ENCODE peak calls at places on chromosome 6, in four cellular contexts. One of them, this sample, is unnamed.

GRCh38 chr6:9520417-9521151 is 894.3 kb downstream of the TFAP2A start:
- DNase-seq in PC-9: no peak
- DNase-seq in transverse colon: no peak
- DNase-seq in psoas muscle: no peak
- DNase-seq in this sample: peak; percentile 66

GRCh38 chr6:8278562-8278961 is 156.8 kb downstream of the SLC35B3 start:
- DNase-seq in transverse colon: no peak
- DNase-seq in psoas muscle: no peak
- DNase-seq in PC-9: no peak
- DNase-seq in this sample: no peak

GRCh38 chr6:56109149-56109548 is 138.2 kb downstream of the COL21A1 start:
- DNase-seq in PC-9: no peak
- DNase-seq in transverse colon: no peak
- DNase-seq in psoas muscle: no peak
- DNase-seq in this sample: no peak

GRCh38 chr6:90701146-90701781 is 114.4 kb upstream of the MAP3K7 start:
- DNase-seq in psoas muscle: no peak
- DNase-seq in PC-9: peak; percentile 6
- DNase-seq in transverse colon: no peak
- DNase-seq in this sample: no peak

GRCh38 chr6:43970913-43971775 is 156.1 kb downstream of the MRPL14 start:
- DNase-seq in PC-9: peak; percentile 52
- DNase-seq in transverse colon: peak; percentile 60
- DNase-seq in psoas muscle: no peak
- DNase-seq in this sample: no peak

GRCh38 chr6:154390034-154390433 is 33.4 kb upstream of the IPCEF1 start:
- DNase-seq in PC-9: no peak
- DNase-seq in transverse colon: no peak
- DNase-seq in psoas muscle: no peak
- DNase-seq in this sample: no peak

GRCh38 chr6:37061157-37061804 is 55.8 kb downstream of the FGD2 start:
- DNase-seq in transverse colon: no peak
- DNase-seq in psoas muscle: peak; percentile 60
- DNase-seq in PC-9: no peak
- DNase-seq in this sample: no peak

GRCh38 chr6:25028346-25028745 is 92.6 kb upstream of the RIPOR2 start:
- DNase-seq in PC-9: no peak
- DNase-seq in psoas muscle: no peak
- DNase-seq in transverse colon: no peak
- DNase-seq in this sample: no peak

GRCh38 chr6:3380344-3381232 is 76.3 kb downstream of the SLC22A23 start:
- DNase-seq in transverse colon: no peak
- DNase-seq in psoas muscle: no peak
- DNase-seq in PC-9: no peak
- DNase-seq in this sample: no peak

GRCh38 chr6:33312361-33313104 is 1.3 kb downstream of the TAPBP start:
- DNase-seq in PC-9: peak; percentile 76
- DNase-seq in psoas muscle: peak; percentile 50
- DNase-seq in transverse colon: peak; percentile 89
- DNase-seq in this sample: peak; percentile 90

GRCh38 chr6:11911535-11911934 is 100.6 kb upstream of the HIVEP1 start:
- DNase-seq in PC-9: no peak
- DNase-seq in psoas muscle: no peak
- DNase-seq in transverse colon: no peak
- DNase-seq in this sample: no peak

GRCh38 chr6:52504778-52505127 is 72.1 kb downstream of the TRAM2 start:
- DNase-seq in transverse colon: no peak
- DNase-seq in PC-9: no peak
- DNase-seq in psoas muscle: no peak
- DNase-seq in this sample: no peak

GRCh38 chr6:89411269-89412070 is 603 bp downstream of the RRAGD start:
- DNase-seq in psoas muscle: peak; percentile 64
- DNase-seq in transverse colon: peak; percentile 33
- DNase-seq in PC-9: peak; percentile 8
- DNase-seq in this sample: no peak

GRCh38 chr6:30990422-30991086 is 7.0 kb downstream of the MUC21 start:
- DNase-seq in psoas muscle: no peak
- DNase-seq in PC-9: no peak
- DNase-seq in transverse colon: no peak
- DNase-seq in this sample: no peak

GRCh38 chr6:22251331-22251730 is 45.5 kb downstream of the PRL start:
- DNase-seq in PC-9: no peak
- DNase-seq in transverse colon: no peak
- DNase-seq in psoas muscle: no peak
- DNase-seq in this sample: peak; percentile 74

GRCh38 chr6:100381111-100381510 is 83.6 kb downstream of the SIM1 start:
- DNase-seq in transverse colon: no peak
- DNase-seq in PC-9: no peak
- DNase-seq in psoas muscle: no peak
- DNase-seq in this sample: no peak

GRCh38 chr6:14086701-14087100 is 30.9 kb upstream of the CD83 start:
- DNase-seq in transverse colon: no peak
- DNase-seq in psoas muscle: no peak
- DNase-seq in PC-9: no peak
- DNase-seq in this sample: no peak

DNA sequence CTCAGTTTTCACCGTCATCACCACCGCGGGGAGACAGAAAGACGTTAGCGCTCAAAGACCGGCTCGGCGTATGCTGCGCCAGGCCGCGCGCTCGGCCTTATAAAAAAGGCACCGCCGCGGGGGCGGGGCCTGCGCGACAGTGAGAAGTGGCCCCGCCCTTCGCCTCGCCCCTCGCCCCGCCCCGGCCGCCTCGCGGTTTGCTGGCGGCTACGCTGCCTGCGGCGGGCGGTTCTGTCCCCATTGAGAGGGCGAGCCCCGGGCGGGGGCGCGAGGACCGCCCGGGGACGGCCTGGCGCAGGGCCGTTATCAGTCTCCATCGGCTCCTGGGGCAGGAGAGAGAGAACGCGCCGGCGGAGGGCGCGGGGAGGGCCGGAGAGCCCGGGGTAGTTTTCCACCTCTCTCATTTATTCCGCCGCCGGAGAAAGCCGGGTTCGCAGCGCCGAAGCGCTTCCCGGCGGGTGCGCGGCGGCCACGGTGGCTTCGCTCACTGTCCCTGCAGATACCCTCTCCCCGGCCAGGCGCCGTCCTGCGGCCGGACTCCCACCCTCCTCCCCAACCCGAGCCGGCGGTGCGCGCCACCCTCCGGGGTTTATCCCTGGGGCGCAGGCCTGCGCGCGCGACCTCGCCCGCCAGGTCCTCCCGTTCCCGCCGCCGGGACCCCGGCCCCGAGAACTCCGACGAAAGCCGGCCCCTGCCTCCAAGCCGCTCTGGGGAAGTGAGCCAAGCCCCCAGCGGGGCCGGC is 122.5 kb upstream of the SLC2A12 start:
- DNase-seq in PC-9: peak; percentile 93
- DNase-seq in psoas muscle: peak; percentile 93
- DNase-seq in transverse colon: peak; percentile 96
- DNase-seq in this sample: peak; percentile 78
- TF ChIP-seq CTCF in PC-9: no peak
- TF ChIP-seq CTCF in psoas muscle: peak; percentile 7
- TF ChIP-seq CTCF in transverse colon: no peak
- TF ChIP-seq CTCF in this sample: no peak

GRCh38 chr6:167294651-167295494 is 3.8 kb downstream of the UNC93A start:
- DNase-seq in transverse colon: no peak
- DNase-seq in psoas muscle: no peak
- DNase-seq in PC-9: no peak
- DNase-seq in this sample: no peak

GRCh38 chr6:167296902-167297301 is 5.8 kb downstream of the UNC93A start:
- DNase-seq in psoas muscle: no peak
- DNase-seq in transverse colon: no peak
- DNase-seq in PC-9: no peak
- DNase-seq in this sample: no peak

GRCh38 chr6:167296293-167296690 is 5.2 kb downstream of the UNC93A start:
- DNase-seq in PC-9: no peak
- DNase-seq in psoas muscle: no peak
- DNase-seq in transverse colon: no peak
- DNase-seq in this sample: no peak

GRCh38 chr6:167294241-167294640 is 3.1 kb downstream of the UNC93A start:
- DNase-seq in transverse colon: no peak
- DNase-seq in psoas muscle: no peak
- DNase-seq in PC-9: no peak
- DNase-seq in this sample: no peak

DNA sequence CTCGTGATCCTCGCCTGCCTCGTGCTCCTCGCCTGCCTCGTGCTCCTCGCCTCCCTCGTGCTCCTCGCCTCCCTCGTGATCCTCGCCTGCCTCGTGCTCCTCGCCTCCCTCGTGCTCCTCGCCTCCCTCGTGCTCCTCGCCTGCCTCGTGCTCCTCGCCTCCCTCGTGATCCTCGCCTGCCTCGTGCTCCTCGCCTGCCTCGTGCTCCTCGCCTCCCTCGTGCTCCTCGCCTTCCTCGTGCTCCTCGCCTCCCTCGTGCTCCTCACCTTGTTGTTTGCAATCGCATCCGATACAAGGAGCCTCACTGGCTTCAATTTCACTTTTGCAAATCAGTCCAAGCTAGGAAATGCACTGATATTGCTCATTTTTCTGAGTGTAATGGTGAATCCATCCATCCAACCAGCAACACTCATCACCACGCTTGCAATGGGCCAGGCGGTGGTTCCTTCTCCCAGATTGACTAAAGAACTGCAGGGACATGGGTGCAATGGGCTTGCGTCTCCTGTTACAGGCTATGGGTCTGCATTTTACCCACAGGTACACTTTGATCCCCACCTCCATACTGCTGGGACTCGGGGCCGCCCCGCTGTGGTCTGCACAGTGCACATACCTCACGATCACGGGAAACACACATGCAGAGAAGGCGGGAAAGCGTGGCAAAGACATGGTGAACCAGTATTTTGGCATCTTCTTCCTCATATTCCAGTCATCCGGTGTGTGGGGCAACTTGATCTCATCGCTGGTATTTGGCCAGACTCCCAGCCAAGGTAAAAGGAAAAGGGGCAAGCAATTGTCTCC is 4.6 kb downstream of the UNC93A start:
- DNase-seq in PC-9: no peak
- DNase-seq in psoas muscle: no peak
- DNase-seq in transverse colon: no peak
- DNase-seq in this sample: no peak
- H3K27ac ChIP-seq in PC-9: no peak overlapping the region
- H3K27ac ChIP-seq in psoas muscle: no peak overlapping the region
- H3K27ac ChIP-seq in transverse colon: no peak overlapping the region
- H3K27ac ChIP-seq in this sample: no peak overlapping the region

GRCh38 chr6:41055149-41055548 is 2.1 kb downstream of the APOBEC2 start:
- DNase-seq in PC-9: no peak
- DNase-seq in transverse colon: no peak
- DNase-seq in psoas muscle: no peak
- DNase-seq in this sample: no peak

GRCh38 chr6:41049955-41050354 is 3.0 kb upstream of the APOBEC2 start:
- DNase-seq in transverse colon: no peak
- DNase-seq in PC-9: no peak
- DNase-seq in psoas muscle: no peak
- DNase-seq in this sample: no peak

GRCh38 chr6:41049548-41049947 is 3.5 kb upstream of the APOBEC2 start:
- DNase-seq in PC-9: peak; percentile 37
- DNase-seq in psoas muscle: no peak
- DNase-seq in transverse colon: no peak
- DNase-seq in this sample: no peak

GRCh38 chr6:41053056-41053455 is at the start of gene APOBEC2:
- DNase-seq in transverse colon: no peak
- DNase-seq in PC-9: no peak
- DNase-seq in psoas muscle: peak; percentile 81
- DNase-seq in this sample: no peak

GRCh38 chr6:41051873-41052272 is 1.1 kb upstream of the APOBEC2 start:
- DNase-seq in psoas muscle: no peak
- DNase-seq in transverse colon: no peak
- DNase-seq in PC-9: no peak
- DNase-seq in this sample: no peak
- TF ChIP-seq CTCF in psoas muscle: no peak
- TF ChIP-seq CTCF in transverse colon: no peak
- TF ChIP-seq CTCF in PC-9: no peak
- TF ChIP-seq CTCF in this sample: no peak

GRCh38 chr6:111971181-111971829 is 82.6 kb upstream of the CCN6 start:
- DNase-seq in transverse colon: no peak
- DNase-seq in PC-9: no peak
- DNase-seq in psoas muscle: no peak
- DNase-seq in this sample: no peak
- H3K27ac ChIP-seq in transverse colon: no peak overlapping the region
- H3K27ac ChIP-seq in PC-9: no peak overlapping the region
- H3K27ac ChIP-seq in psoas muscle: no peak overlapping the region
- H3K27ac ChIP-seq in this sample: no peak overlapping the region

GRCh38 chr6:105468850-105469249 is 66.0 kb upstream of the PREP start:
- DNase-seq in PC-9: no peak
- DNase-seq in transverse colon: no peak
- DNase-seq in psoas muscle: no peak
- DNase-seq in this sample: no peak
- TF ChIP-seq CTCF in PC-9: no peak
- TF ChIP-seq CTCF in transverse colon: no peak
- TF ChIP-seq CTCF in psoas muscle: no peak
- TF ChIP-seq CTCF in this sample: no peak

GRCh38 chr6:80543598-80544181 is 437.2 kb downstream of the BCKDHB start:
- DNase-seq in PC-9: no peak
- DNase-seq in psoas muscle: no peak
- DNase-seq in transverse colon: no peak
- DNase-seq in this sample: peak; percentile 51

GRCh38 chr6:80541186-80541585 is 434.7 kb downstream of the BCKDHB start:
- DNase-seq in psoas muscle: no peak
- DNase-seq in transverse colon: no peak
- DNase-seq in PC-9: peak; percentile 62
- DNase-seq in this sample: peak; percentile 91

GRCh38 chr6:80543151-80543550 is 436.7 kb downstream of the BCKDHB start:
- DNase-seq in psoas muscle: no peak
- DNase-seq in PC-9: no peak
- DNase-seq in transverse colon: no peak
- DNase-seq in this sample: no peak

GRCh38 chr6:80540700-80541099 is 434.2 kb downstream of the BCKDHB start:
- DNase-seq in transverse colon: no peak
- DNase-seq in PC-9: no peak
- DNase-seq in psoas muscle: no peak
- DNase-seq in this sample: peak; percentile 9

DNA sequence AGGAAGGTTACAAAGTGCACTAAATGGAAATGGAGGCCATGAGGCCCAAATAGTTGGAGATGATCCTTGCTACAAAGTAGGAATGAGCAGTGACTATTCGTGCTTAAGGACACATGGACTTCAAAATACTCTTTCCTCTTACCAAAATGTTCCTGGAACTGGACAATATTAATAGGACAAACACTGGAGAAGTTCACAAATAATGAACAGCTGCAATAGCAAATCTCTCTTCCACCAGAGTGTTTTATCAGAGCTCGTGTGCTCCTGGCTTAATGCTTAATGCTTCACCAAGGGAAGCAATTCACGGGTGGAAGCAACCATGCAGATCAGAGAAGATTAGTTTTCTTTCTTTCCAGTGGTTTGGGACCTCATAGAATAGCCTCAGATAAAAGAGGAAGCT is 435.4 kb downstream of the BCKDHB start:
- DNase-seq in transverse colon: no peak
- DNase-seq in psoas muscle: no peak
- DNase-seq in PC-9: no peak
- DNase-seq in this sample: no peak
- H3K27ac ChIP-seq in transverse colon: no peak overlapping the region
- H3K27ac ChIP-seq in psoas muscle: no peak overlapping the region
- H3K27ac ChIP-seq in PC-9: no peak overlapping the region
- H3K27ac ChIP-seq in this sample: no peak overlapping the region